ENCODE peak calls at places on chromosomes 7 and 10, in five cellular contexts. P is SK-N-SH, L is IMR-90, I is K562, J is GM12878. T is an unnamed sample.

GRCh38 chr10:112375721-112376577 is 2.0 kb downstream of the ACSL5 start:
- DNase-seq in P (no peak), L (peak; percentile 49), I (no peak), J (peak; percentile 48), T (no peak)

GRCh38 chr10:78211476-78212110 is 177.9 kb downstream of the RPS24 start:
- DNase-seq in P (peak; percentile 71), L (peak; percentile 67), I (peak; percentile 23), J (no peak), T (peak; percentile 54)

GRCh38 chr10:44195120-44196007 is 189.5 kb downstream of the CXCL12 start:
- DNase-seq in P (no peak), L (peak; percentile 94), I (no peak), J (no peak), T (peak; percentile 28)

GRCh38 chr10:123377883-123378282 is 223.7 kb downstream of the BUB3 start:
- DNase-seq in P (no peak), L (no peak), I (no peak), J (no peak), T (peak; percentile 4)

GRCh38 chr10:52347327-52347667 is 33.2 kb downstream of the DKK1 start:
- DNase-seq in P (no peak), L (no peak), I (no peak), J (no peak), T (no peak)

GRCh38 chr10:6522230-6522629 is 57.8 kb downstream of the PRKCQ start:
- DNase-seq in P (no peak), L (no peak), I (no peak), J (no peak), T (peak; percentile 19)

GRCh38 chr7:98963305-98963704 is 85.0 kb downstream of the TRRAP start:
- DNase-seq in P (no peak), L (no peak), I (no peak), J (no peak), T (no peak)

GRCh38 chr10:93475871-93476270 is 6.3 kb downstream of the MYOF start:
- DNase-seq in P (no peak), L (peak; percentile 74), I (no peak), J (no peak), T (peak; percentile 78)

GRCh38 chr10:8088504-8088903 is 34.0 kb downstream of the GATA3 start:
- DNase-seq in P (no peak), L (no peak), I (no peak), J (no peak), T (no peak)

GRCh38 chr7:96135241-96135640 is 186.7 kb downstream of the SLC25A13 start:
- DNase-seq in P (no peak), L (no peak), I (no peak), J (no peak), T (no peak)

GRCh38 chr10:84593546-84593945 is 265.2 kb downstream of the CCSER2 start:
- DNase-seq in P (no peak), L (no peak), I (no peak), J (no peak), T (no peak)

GRCh38 chr10:102712843-102713242 is 1.4 kb downstream of the ARL3 start:
- DNase-seq in P (no peak), L (no peak), I (no peak), J (no peak), T (no peak)

GRCh38 chr10:28087675-28088351 is 88.9 kb upstream of the ODAD2 start:
- DNase-seq in P (no peak), L (peak; percentile 92), I (no peak), J (no peak), T (peak; percentile 10)

GRCh38 chr7:20954711-20955641 is 168.3 kb upstream of the SP8 start:
- DNase-seq in P (no peak), L (no peak), I (no peak), J (no peak), T (no peak)

GRCh38 chr10:133530506-133530905 is 3.3 kb downstream of the CYP2E1 start:
- DNase-seq in P (no peak), L (no peak), I (no peak), J (no peak), T (no peak)

GRCh38 chr7:15684834-15685233 is 1.6 kb downstream of the MEOX2 start:
- DNase-seq in P (no peak), L (no peak), I (no peak), J (no peak), T (no peak)

GRCh38 chr7:1234794-1235500 is 2.3 kb downstream of the UNCX start:
- DNase-seq in P (no peak), L (no peak), I (no peak), J (no peak), T (no peak)

GRCh38 chr10:73999703-74000102 is 1.8 kb downstream of the VCL start:
- DNase-seq in P (no peak), L (peak; percentile 59), I (no peak), J (no peak), T (no peak)

GRCh38 chr10:132664883-132665282 is 121.1 kb downstream of the NKX6-2 start:
- DNase-seq in P (no peak), L (no peak), I (no peak), J (no peak), T (no peak)

GRCh38 chr7:105015631-105015965 is 1.6 kb downstream of the KMT2E start:
- DNase-seq in P (peak; percentile 66), L (peak; percentile 41), I (peak; percentile 81), J (no peak), T (no peak)

GRCh38 chr7:17598846-17599245 is 300.4 kb downstream of the AHR start:
- DNase-seq in P (no peak), L (peak; percentile 23), I (no peak), J (no peak), T (no peak)

GRCh38 chr10:96641396-96641795 is 54.6 kb upstream of the TM9SF3 start:
- DNase-seq in P (no peak), L (no peak), I (no peak), J (no peak), T (no peak)

GRCh38 chr10:96636546-96636945 is 49.7 kb upstream of the TM9SF3 start:
- DNase-seq in P (no peak), L (no peak), I (no peak), J (no peak), T (no peak)

GRCh38 chr10:96637709-96638108 is 50.9 kb upstream of the TM9SF3 start:
- DNase-seq in P (no peak), L (no peak), I (no peak), J (no peak), T (no peak)

GRCh38 chr10:96638696-96639095 is 51.9 kb upstream of the TM9SF3 start:
- DNase-seq in P (no peak), L (no peak), I (no peak), J (no peak), T (no peak)

GRCh38 chr10:96638120-96638519 is 51.3 kb upstream of the TM9SF3 start:
- DNase-seq in P (no peak), L (no peak), I (no peak), J (no peak), T (no peak)
- TF ChIP-seq RCOR1 in P (no peak), L (no peak), I (no peak), J (no peak), T (no peak)

GRCh38 chr7:151634643-151635042 is 114.9 kb upstream of the RHEB start:
- DNase-seq in P (no peak), L (no peak), I (no peak), J (no peak), T (no peak)

GRCh38 chr7:151633516-151633812 is 113.8 kb upstream of the RHEB start:
- DNase-seq in P (no peak), L (no peak), I (no peak), J (no peak), T (no peak)

GRCh38 chr7:151631968-151632749 is 112.5 kb upstream of the RHEB start:
- DNase-seq in P (peak; percentile 97), L (peak; percentile 64), I (peak; percentile 89), J (peak; percentile 24), T (peak; percentile 49)

GRCh38 chr7:151631149-151631967 is 111.7 kb upstream of the RHEB start:
- DNase-seq in P (no peak), L (no peak), I (peak; percentile 47), J (peak; percentile 11), T (peak; percentile 38)

GRCh38 chr7:151632750-151633515 is 113.2 kb upstream of the RHEB start:
- DNase-seq in P (no peak), L (peak; percentile 23), I (peak; percentile 62), J (peak; percentile 77), T (no peak)
- TF ChIP-seq RCOR1 in P (no peak), L (no peak), I (no peak), J (no peak), T (no peak)

DNA sequence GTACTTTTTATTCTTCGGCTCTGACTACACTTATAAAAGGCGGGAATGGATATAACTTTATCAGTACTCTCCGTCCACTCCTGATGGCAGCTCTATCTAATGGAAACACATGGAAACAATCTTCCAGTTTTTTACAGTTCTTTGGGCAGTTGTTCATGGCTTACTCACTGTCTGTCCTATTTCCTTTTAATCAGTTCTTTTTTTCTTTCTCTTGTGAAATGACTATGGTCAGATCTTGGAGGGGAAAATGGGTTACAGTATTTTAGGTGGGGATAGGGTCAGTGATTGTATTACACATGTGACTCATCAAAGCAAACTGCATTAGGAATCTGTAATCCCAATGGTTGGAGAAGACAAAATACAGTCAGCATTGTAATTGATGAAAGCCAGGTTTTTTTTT is 112.4 kb downstream of the BICC1 start:
- DNase-seq in P (no peak), L (peak; percentile 93), I (no peak), J (no peak), T (peak; percentile 53)
- TF ChIP-seq RCOR1 in P (no peak), L (no peak), I (no peak), J (no peak), T (no peak)

GRCh38 chr7:24899905-24900304 is 80.1 kb downstream of the OSBPL3 start:
- DNase-seq in P (no peak), L (no peak), I (no peak), J (peak; percentile 75), T (no peak)

GRCh38 chr7:24894670-24895221 is 85.2 kb downstream of the OSBPL3 start:
- DNase-seq in P (peak; percentile 56), L (no peak), I (no peak), J (no peak), T (no peak)

GRCh38 chr7:24902276-24902675 is 77.7 kb downstream of the OSBPL3 start:
- DNase-seq in P (no peak), L (peak; percentile 71), I (no peak), J (no peak), T (no peak)

GRCh38 chr7:24896031-24896433 is 83.9 kb downstream of the OSBPL3 start:
- DNase-seq in P (no peak), L (no peak), I (no peak), J (peak; percentile 52), T (no peak)

GRCh38 chr7:24898691-24899090 is 81.3 kb downstream of the OSBPL3 start:
- DNase-seq in P (no peak), L (peak; percentile 61), I (no peak), J (no peak), T (no peak)
- TF ChIP-seq RCOR1 in P (no peak), L (no peak), I (no peak), J (no peak), T (no peak)

T was measured in A549.